ENCODE peak calls at places on chromosome 7, in eight cellular contexts. W, G, K, J, Z, E, A and V are unnamed samples.

GRCh38 chr7:82335927-82336326 is 107.7 kb downstream of the CACNA2D1 start:
- DNase-seq in W (no peak), G (peak; percentile 66), K (no peak), J (no peak), Z (no peak), E (no peak), A (no peak), V (no peak)

GRCh38 chr7:5422324-5423271 is 1.0 kb downstream of the TNRC18 start:
- DNase-seq in W (no peak), G (peak; percentile 24), K (no peak), J (no peak), Z (no peak), E (peak; percentile 63), A (no peak), V (no peak)

GRCh38 chr7:17680943-17681351 is 259.3 kb downstream of the SNX13 start:
- DNase-seq in W (no peak), G (peak; percentile 49), K (no peak), J (no peak), Z (no peak), E (no peak), A (no peak), V (no peak)

GRCh38 chr7:139328375-139328774 is 12.8 kb upstream of the FMC1 start:
- DNase-seq in W (no peak), G (peak; percentile 95), K (no peak), J (peak; percentile 57), Z (no peak), E (no peak), A (no peak), V (no peak)

GRCh38 chr7:157558516-157558874 is 221.7 kb downstream of the DNAJB6 start:
- DNase-seq in W (no peak), G (no peak), K (peak; percentile 52), J (no peak), Z (no peak), E (peak; percentile 35), A (no peak), V (no peak)

GRCh38 chr7:73830872-73831655 is at the start of gene CLDN4:
- DNase-seq in W (peak; percentile 98), G (no peak), K (peak; percentile 77), J (no peak), Z (no peak), E (peak; percentile 89), A (no peak), V (peak; percentile 94)

GRCh38 chr7:8384901-8385300 is 48.5 kb upstream of the NXPH1 start:
- DNase-seq in W (no peak), G (no peak), K (no peak), J (no peak), Z (no peak), E (no peak), A (peak; percentile 25), V (no peak)

GRCh38 chr7:151690597-151690996 is 170.9 kb upstream of the RHEB start:
- DNase-seq in W (no peak), G (peak; percentile 77), K (no peak), J (no peak), Z (no peak), E (no peak), A (no peak), V (no peak)

GRCh38 chr7:134293029-134293740 is 23.5 kb downstream of the SLC35B4 start:
- DNase-seq in W (peak; percentile 22), G (no peak), K (no peak), J (no peak), Z (no peak), E (peak; percentile 59), A (peak; percentile 84), V (peak; percentile 66)
- H3K27ac ChIP-seq in W (no peak overlapping the region), G (no peak overlapping the region), K (no peak overlapping the region), J (no peak overlapping the region), Z (peak overlapping the region; percentile 76), E (no peak overlapping the region), A (peak overlapping the region; percentile 58), V (peak overlapping the region; percentile 38)

GRCh38 chr7:26468625-26469024 is 177.0 kb downstream of the SNX10 start:
- DNase-seq in W (no peak), G (no peak), K (no peak), J (no peak), Z (no peak), E (no peak), A (no peak), V (no peak)

GRCh38 chr7:26471676-26472075 is 180.0 kb downstream of the SNX10 start:
- DNase-seq in W (no peak), G (no peak), K (no peak), J (no peak), Z (no peak), E (no peak), A (no peak), V (no peak)

GRCh38 chr7:26466007-26466406 is 174.3 kb downstream of the SNX10 start:
- DNase-seq in W (no peak), G (no peak), K (no peak), J (no peak), Z (no peak), E (no peak), A (no peak), V (no peak)

GRCh38 chr7:26469188-26469587 is 177.5 kb downstream of the SNX10 start:
- DNase-seq in W (no peak), G (no peak), K (no peak), J (no peak), Z (no peak), E (no peak), A (no peak), V (no peak)

DNA sequence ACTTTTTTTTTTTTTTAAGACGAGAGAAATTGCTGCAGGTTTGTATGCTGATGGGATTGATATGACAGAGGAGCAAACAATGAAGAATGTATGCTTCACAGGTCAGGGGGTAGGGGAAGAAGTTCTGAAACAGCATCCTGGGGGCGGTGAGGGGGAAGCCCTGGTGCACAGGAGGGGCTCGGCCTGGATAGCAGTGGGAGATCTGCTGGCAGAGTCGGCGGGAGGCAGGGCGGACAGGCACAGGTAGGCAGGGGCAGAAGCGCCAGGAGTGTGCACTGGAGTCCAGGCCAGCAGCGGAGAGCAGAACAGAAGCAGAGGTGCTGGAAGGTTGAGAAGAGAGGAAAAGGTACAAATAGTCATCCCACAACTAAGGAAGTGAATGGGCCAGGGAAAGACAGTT is 175.4 kb downstream of the SNX10 start:
- DNase-seq in W (no peak), G (no peak), K (no peak), J (no peak), Z (no peak), E (no peak), A (no peak), V (no peak)
- TF ChIP-seq CTCF in W (no peak), G (no peak), K (no peak), J (no peak), Z (no peak), E (no peak), A (no peak), V (no peak)

GRCh38 chr7:3260425-3260762 is 40.7 kb upstream of the SDK1 start:
- DNase-seq in W (no peak), G (peak; percentile 41), K (no peak), J (no peak), Z (no peak), E (no peak), A (no peak), V (no peak)

GRCh38 chr7:3264693-3265339 is 36.2 kb upstream of the SDK1 start:
- DNase-seq in W (no peak), G (no peak), K (no peak), J (no peak), Z (no peak), E (no peak), A (no peak), V (no peak)

GRCh38 chr7:3265388-3265787 is 35.7 kb upstream of the SDK1 start:
- DNase-seq in W (no peak), G (no peak), K (no peak), J (no peak), Z (no peak), E (no peak), A (no peak), V (no peak)

GRCh38 chr7:3254718-3255117 is 46.3 kb upstream of the SDK1 start:
- DNase-seq in W (no peak), G (no peak), K (no peak), J (no peak), Z (no peak), E (no peak), A (no peak), V (no peak)

GRCh38 chr7:3259711-3260424 is 41.2 kb upstream of the SDK1 start:
- DNase-seq in W (no peak), G (peak; percentile 78), K (no peak), J (no peak), Z (no peak), E (no peak), A (no peak), V (no peak)
- H3K4me3 ChIP-seq in W (peak overlapping the region; percentile 17), G (peak overlapping the region; percentile 46), K (no peak overlapping the region), J (no peak overlapping the region), Z (peak overlapping the region; percentile 67), E (peak overlapping the region; percentile 43), A (no peak overlapping the region), V (peak overlapping the region; percentile 34)

GRCh38 chr7:33530664-33531063 is 374.7 kb upstream of the BMPER start:
- DNase-seq in W (no peak), G (no peak), K (no peak), J (no peak), Z (no peak), E (no peak), A (no peak), V (no peak)
- H3K27ac ChIP-seq in W (no peak overlapping the region), G (no peak overlapping the region), K (no peak overlapping the region), J (no peak overlapping the region), Z (no peak overlapping the region), E (no peak overlapping the region), A (no peak overlapping the region), V (no peak overlapping the region)

DNA sequence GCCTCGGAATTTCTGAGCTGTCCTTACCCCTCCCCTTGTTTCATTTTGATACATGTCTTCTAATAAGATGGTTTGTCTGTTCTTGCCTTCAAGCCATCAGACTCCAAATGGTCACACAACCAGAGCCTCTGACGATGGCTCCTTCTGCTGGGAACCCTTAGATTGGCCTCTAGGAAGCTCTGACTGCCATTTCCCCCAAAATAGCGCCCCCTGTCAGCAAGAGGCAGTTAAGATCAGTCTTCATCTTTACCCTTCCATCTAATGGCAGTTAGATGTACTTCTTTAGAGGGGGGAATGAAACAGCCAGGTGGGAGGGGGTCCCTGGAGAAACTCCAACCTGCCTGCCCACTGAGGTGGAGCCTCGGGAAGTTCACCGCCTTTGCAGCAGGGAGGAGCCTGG is 85.8 kb upstream of the GPR22 start:
- DNase-seq in W (no peak), G (no peak), K (no peak), J (no peak), Z (no peak), E (no peak), A (no peak), V (no peak)
- TF ChIP-seq CTCF in W (no peak), G (no peak), K (no peak), J (no peak), Z (no peak), E (no peak), A (peak; percentile 42), V (no peak)

GRCh38 chr7:140655511-140656408 is 15.1 kb upstream of the DENND2A start:
- DNase-seq in W (no peak), G (no peak), K (no peak), J (no peak), Z (no peak), E (no peak), A (no peak), V (peak; percentile 25)
- H3K4me3 ChIP-seq in W (no peak overlapping the region), G (no peak overlapping the region), K (no peak overlapping the region), J (no peak overlapping the region), Z (no peak overlapping the region), E (no peak overlapping the region), A (no peak overlapping the region), V (no peak overlapping the region)